ENCODE peak calls at places on chromosomes 12 and 14, in four cellular contexts. One of them, this sample, is unnamed.

GRCh38 chr12:124808276-124808675 is 55.4 kb downstream of the SCARB1 start:
- DNase-seq in brain microvascular endothelial cell: no peak
- DNase-seq in PC-3: no peak
- DNase-seq in B cell: no peak
- DNase-seq in this sample: no peak

GRCh38 chr12:52391618-52392002 is 6.2 kb upstream of the KRT84 start:
- DNase-seq in brain microvascular endothelial cell: no peak
- DNase-seq in PC-3: no peak
- DNase-seq in B cell: no peak
- DNase-seq in this sample: no peak

GRCh38 chr14:105525326-105525725 is 1.1 kb upstream of the TMEM121 start:
- DNase-seq in brain microvascular endothelial cell: no peak
- DNase-seq in PC-3: no peak
- DNase-seq in B cell: no peak
- DNase-seq in this sample: no peak

GRCh38 chr12:96364092-96364700 is 36.0 kb downstream of the CDK17 start:
- DNase-seq in brain microvascular endothelial cell: no peak
- DNase-seq in PC-3: peak; percentile 20
- DNase-seq in B cell: no peak
- DNase-seq in this sample: no peak

GRCh38 chr14:100399052-100399849 is 76.1 kb downstream of the SLC25A47 start:
- DNase-seq in brain microvascular endothelial cell: no peak
- DNase-seq in PC-3: no peak
- DNase-seq in B cell: no peak
- DNase-seq in this sample: no peak

GRCh38 chr14:70257526-70257925 is 68.8 kb upstream of the SLC8A3 start:
- DNase-seq in brain microvascular endothelial cell: no peak
- DNase-seq in PC-3: peak; percentile 64
- DNase-seq in B cell: no peak
- DNase-seq in this sample: no peak

GRCh38 chr14:56846970-56847928 is 37.0 kb upstream of the OTX2 start:
- DNase-seq in brain microvascular endothelial cell: no peak
- DNase-seq in PC-3: no peak
- DNase-seq in B cell: no peak
- DNase-seq in this sample: no peak

GRCh38 chr12:70043490-70044138 is 199.6 kb upstream of the CNOT2 start:
- DNase-seq in brain microvascular endothelial cell: no peak
- DNase-seq in PC-3: peak; percentile 12
- DNase-seq in B cell: no peak
- DNase-seq in this sample: no peak

GRCh38 chr14:53399057-53399456 is 245.9 kb upstream of the DDHD1 start:
- DNase-seq in brain microvascular endothelial cell: peak; percentile 82
- DNase-seq in PC-3: peak; percentile 65
- DNase-seq in B cell: no peak
- DNase-seq in this sample: no peak

GRCh38 chr12:92080390-92081285 is 65.0 kb downstream of the BTG1 start:
- DNase-seq in brain microvascular endothelial cell: peak; percentile 68
- DNase-seq in PC-3: peak; percentile 98
- DNase-seq in B cell: peak; percentile 25
- DNase-seq in this sample: no peak

GRCh38 chr12:40446385-40446784 is 221.6 kb downstream of the LRRK2 start:
- DNase-seq in brain microvascular endothelial cell: no peak
- DNase-seq in PC-3: peak; percentile 42
- DNase-seq in B cell: no peak
- DNase-seq in this sample: no peak

GRCh38 chr14:69983317-69983716 is 104.1 kb downstream of the SMOC1 start:
- DNase-seq in brain microvascular endothelial cell: no peak
- DNase-seq in PC-3: no peak
- DNase-seq in B cell: no peak
- DNase-seq in this sample: no peak

GRCh38 chr12:94593822-94594442 is 56.4 kb downstream of the TMCC3 start:
- DNase-seq in brain microvascular endothelial cell: no peak
- DNase-seq in PC-3: no peak
- DNase-seq in B cell: no peak
- DNase-seq in this sample: no peak

GRCh38 chr12:81465881-81466280 is 293.3 kb downstream of the PPFIA2 start:
- DNase-seq in brain microvascular endothelial cell: no peak
- DNase-seq in PC-3: no peak
- DNase-seq in B cell: no peak
- DNase-seq in this sample: no peak

GRCh38 chr12:81465191-81465590 is 294.0 kb downstream of the PPFIA2 start:
- DNase-seq in brain microvascular endothelial cell: no peak
- DNase-seq in PC-3: no peak
- DNase-seq in B cell: no peak
- DNase-seq in this sample: no peak

DNA sequence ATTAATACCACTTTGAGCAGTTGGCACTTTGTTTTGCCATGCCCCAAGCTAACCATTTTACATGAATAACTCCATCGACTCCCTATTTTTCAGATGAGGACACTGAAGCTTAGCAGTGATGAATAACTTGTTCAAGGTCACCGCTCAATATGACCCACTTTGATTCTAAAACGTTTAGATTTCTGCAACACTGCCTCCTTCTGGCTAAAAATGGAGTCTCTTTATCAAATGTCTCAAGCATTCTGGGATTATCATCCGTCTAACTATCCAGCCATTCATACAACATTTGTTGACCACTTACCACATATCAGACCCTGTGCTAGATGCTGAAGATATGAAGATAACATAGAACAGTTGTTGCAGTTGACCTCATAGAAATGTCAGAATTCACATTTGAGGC is 298.0 kb downstream of the PPFIA2 start:
- DNase-seq in brain microvascular endothelial cell: no peak
- DNase-seq in PC-3: no peak
- DNase-seq in B cell: no peak
- DNase-seq in this sample: no peak
- TF ChIP-seq CTCF in brain microvascular endothelial cell: peak; percentile 18
- TF ChIP-seq CTCF in PC-3: peak; percentile 39
- TF ChIP-seq CTCF in B cell: no peak
- TF ChIP-seq CTCF in this sample: no peak

GRCh38 chr12:132458441-132459225 is 31.3 kb upstream of the FBRSL1 start:
- DNase-seq in brain microvascular endothelial cell: no peak
- DNase-seq in PC-3: no peak
- DNase-seq in B cell: no peak
- DNase-seq in this sample: no peak

GRCh38 chr12:132461526-132461925 is 28.4 kb upstream of the FBRSL1 start:
- DNase-seq in brain microvascular endothelial cell: no peak
- DNase-seq in PC-3: no peak
- DNase-seq in B cell: no peak
- DNase-seq in this sample: no peak

GRCh38 chr12:132459270-132459669 is 30.7 kb upstream of the FBRSL1 start:
- DNase-seq in brain microvascular endothelial cell: no peak
- DNase-seq in PC-3: no peak
- DNase-seq in B cell: no peak
- DNase-seq in this sample: no peak

GRCh38 chr12:132462778-132463177 is 27.2 kb upstream of the FBRSL1 start:
- DNase-seq in brain microvascular endothelial cell: no peak
- DNase-seq in PC-3: no peak
- DNase-seq in B cell: no peak
- DNase-seq in this sample: no peak

DNA sequence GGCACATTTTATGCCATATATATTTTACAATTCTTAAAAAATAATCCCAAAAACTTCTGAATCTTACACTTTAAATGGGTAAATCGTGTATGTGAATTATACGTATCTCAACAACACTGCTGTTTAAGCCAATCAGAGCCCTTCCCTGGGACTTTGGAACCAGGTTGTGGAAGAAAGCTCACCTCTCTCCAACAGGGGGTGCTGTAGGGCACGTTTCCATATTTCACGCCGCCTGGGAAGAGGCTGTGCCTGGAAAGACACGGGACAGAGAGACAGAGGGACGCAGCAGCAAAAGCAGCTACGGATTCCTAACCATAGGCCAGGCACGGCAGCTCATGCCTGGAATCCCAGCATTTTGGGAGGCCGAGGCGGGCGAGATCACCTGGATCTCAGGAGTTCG is 29.4 kb upstream of the FBRSL1 start:
- DNase-seq in brain microvascular endothelial cell: no peak
- DNase-seq in PC-3: peak; percentile 19
- DNase-seq in B cell: no peak
- DNase-seq in this sample: no peak
- TF ChIP-seq CTCF in brain microvascular endothelial cell: peak; percentile 45
- TF ChIP-seq CTCF in PC-3: peak; percentile 53
- TF ChIP-seq CTCF in B cell: no peak
- TF ChIP-seq CTCF in this sample: no peak

DNA sequence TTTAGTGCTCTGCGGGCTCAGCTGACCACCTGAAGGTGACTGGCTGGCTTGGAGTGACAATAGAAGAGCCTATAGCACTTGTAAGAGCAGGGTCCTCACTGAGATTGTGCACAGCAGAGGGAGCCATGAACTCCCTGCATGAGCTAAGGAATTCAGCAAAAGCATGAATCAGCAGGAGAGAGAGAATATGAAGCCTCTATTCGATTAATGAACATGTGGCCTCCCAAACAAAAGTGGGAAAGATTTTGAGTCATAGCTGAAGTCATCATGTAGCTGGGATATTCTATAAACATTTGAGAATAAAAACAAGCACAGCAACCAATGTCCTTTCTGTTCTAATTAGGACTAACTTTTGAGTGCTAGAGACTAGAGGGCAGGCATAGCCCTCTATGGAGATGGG is 626.6 kb downstream of the DIO2 start:
- DNase-seq in brain microvascular endothelial cell: peak; percentile 91
- DNase-seq in PC-3: peak; percentile 71
- DNase-seq in B cell: no peak
- DNase-seq in this sample: no peak
- TF ChIP-seq CTCF in brain microvascular endothelial cell: peak; percentile 70
- TF ChIP-seq CTCF in PC-3: peak; percentile 50
- TF ChIP-seq CTCF in B cell: no peak
- TF ChIP-seq CTCF in this sample: no peak

GRCh38 chr14:74569826-74570591 is 42.0 kb downstream of the LTBP2 start:
- DNase-seq in brain microvascular endothelial cell: no peak
- DNase-seq in PC-3: peak; percentile 83
- DNase-seq in B cell: no peak
- DNase-seq in this sample: no peak

GRCh38 chr14:74571901-74572828 is 39.9 kb downstream of the LTBP2 start:
- DNase-seq in brain microvascular endothelial cell: peak; percentile 98
- DNase-seq in PC-3: peak; percentile 97
- DNase-seq in B cell: no peak
- DNase-seq in this sample: no peak

GRCh38 chr14:74570696-74571095 is 41.3 kb downstream of the LTBP2 start:
- DNase-seq in brain microvascular endothelial cell: no peak
- DNase-seq in PC-3: no peak
- DNase-seq in B cell: no peak
- DNase-seq in this sample: no peak

GRCh38 chr14:74572829-74573360 is 39.1 kb downstream of the LTBP2 start:
- DNase-seq in brain microvascular endothelial cell: peak; percentile 36
- DNase-seq in PC-3: no peak
- DNase-seq in B cell: no peak
- DNase-seq in this sample: no peak

DNA sequence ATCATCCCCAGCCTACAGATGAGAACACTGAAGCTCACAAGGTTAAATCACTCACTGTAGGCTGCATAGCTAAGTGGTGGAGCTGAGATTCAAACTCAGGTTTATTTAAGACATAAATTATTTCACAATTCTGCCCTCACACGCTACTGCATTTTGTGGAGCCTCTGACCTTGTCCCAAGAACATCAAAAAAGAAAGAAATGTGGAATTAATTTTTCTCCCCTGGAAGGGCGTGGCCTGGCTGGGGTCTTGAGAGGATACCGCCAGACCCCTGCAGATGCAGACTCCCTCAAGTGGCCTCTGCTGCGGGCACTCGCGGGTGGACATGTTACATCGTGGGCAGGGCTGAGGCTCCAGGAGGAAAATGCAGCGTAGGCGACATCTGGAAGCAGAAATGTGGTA is 40.6 kb downstream of the LTBP2 start:
- DNase-seq in brain microvascular endothelial cell: peak; percentile 57
- DNase-seq in PC-3: peak; percentile 43
- DNase-seq in B cell: no peak
- DNase-seq in this sample: no peak
- TF ChIP-seq CTCF in brain microvascular endothelial cell: no peak
- TF ChIP-seq CTCF in PC-3: no peak
- TF ChIP-seq CTCF in B cell: no peak
- TF ChIP-seq CTCF in this sample: no peak

GRCh38 chr12:49950310-49951251 is at the start of gene AQP2:
- DNase-seq in brain microvascular endothelial cell: no peak
- DNase-seq in PC-3: no peak
- DNase-seq in B cell: no peak
- DNase-seq in this sample: no peak
- TF ChIP-seq CTCF in brain microvascular endothelial cell: no peak
- TF ChIP-seq CTCF in PC-3: no peak
- TF ChIP-seq CTCF in B cell: no peak
- TF ChIP-seq CTCF in this sample: no peak

This sample was measured in natural killer cell.